ENCODE peak calls at places on chromosomes 7 and 10, in five cellular contexts. R, O, E, U and M are unnamed samples.

GRCh38 chr10:120978589-120979252 is 127.6 kb downstream of the WDR11 start:
- DNase-seq in R (no peak), O (peak; percentile 70), E (no peak), U (no peak), M (no peak)

GRCh38 chr10:126593968-126594701 is 76.4 kb downstream of the C10orf90 start:
- DNase-seq in R (no peak), O (no peak), E (no peak), U (no peak), M (no peak)

GRCh38 chr10:68598978-68599753 is 39.0 kb downstream of the TET1 start:
- DNase-seq in R (no peak), O (peak; percentile 24), E (no peak), U (peak; percentile 45), M (peak; percentile 13)

GRCh38 chr7:25069900-25070443 is 55.1 kb downstream of the CYCS start:
- DNase-seq in R (peak; percentile 51), O (peak; percentile 87), E (peak; percentile 7), U (no peak), M (peak; percentile 48)

GRCh38 chr7:124856299-124856888 is 73.2 kb downstream of the POT1 start:
- DNase-seq in R (no peak), O (peak; percentile 67), E (no peak), U (no peak), M (no peak)

GRCh38 chr10:123995461-123996131 is 97.8 kb downstream of the CHST15 start:
- DNase-seq in R (peak; percentile 42), O (peak; percentile 76), E (no peak), U (no peak), M (peak; percentile 42)

GRCh38 chr7:40470111-40470736 is 335.4 kb downstream of the SUGCT start:
- DNase-seq in R (no peak), O (no peak), E (no peak), U (no peak), M (no peak)

GRCh38 chr7:32586291-32587221 is 91.3 kb downstream of the AVL9 start:
- DNase-seq in R (no peak), O (peak; percentile 18), E (no peak), U (no peak), M (no peak)

GRCh38 chr10:103635580-103635979 is 142.1 kb downstream of the NEURL1 start:
- DNase-seq in R (no peak), O (no peak), E (no peak), U (no peak), M (no peak)

GRCh38 chr10:102629661-102630614 is 14.3 kb upstream of the TRIM8 start:
- DNase-seq in R (no peak), O (peak; percentile 85), E (no peak), U (no peak), M (no peak)

GRCh38 chr7:108406474-108406873 is 49.8 kb downstream of the NRCAM start:
- DNase-seq in R (no peak), O (no peak), E (no peak), U (no peak), M (no peak)

GRCh38 chr7:152709307-152710133 is 33.6 kb upstream of the XRCC2 start:
- DNase-seq in R (no peak), O (peak; percentile 44), E (no peak), U (no peak), M (no peak)